ENCODE peak calls at places on chromosomes 12 and 14, in four cellular contexts. B is nucleus accumbens, V is endodermal cell, Y is lower leg skin. X is an unnamed sample.

GRCh38 chr14:22781606-22782000 is 15.1 kb downstream of the OXA1L start:
- DNase-seq in Y (no peak), B (no peak), V (no peak), X (no peak)

GRCh38 chr12:10847701-10848100 is 1.6 kb downstream of the PRR4 start:
- DNase-seq in V (no peak), B (no peak), Y (no peak), X (no peak)

GRCh38 chr12:58895053-58895452 is 25.3 kb downstream of the LRIG3 start:
- DNase-seq in V (no peak), Y (no peak), B (no peak), X (no peak)

GRCh38 chr12:76006028-76006916 is 25.3 kb downstream of the PHLDA1 start:
- DNase-seq in B (no peak), V (no peak), Y (no peak), X (no peak)

GRCh38 chr12:127145929-127146789 is 1120.8 kb upstream of the TMEM132C start:
- DNase-seq in V (no peak), B (peak), Y (no peak), X (peak)

GRCh38 chr12:45518516-45519235 is 210.8 kb upstream of the ARID2 start:
- DNase-seq in B (no peak), V (no peak), Y (no peak), X (no peak)

GRCh38 chr14:101758913-101759593 is 2.5 kb upstream of the PPP2R5C start:
- DNase-seq in V (no peak), Y (peak), B (no peak), X (no peak)

GRCh38 chr14:92698393-92698792 is 50.0 kb downstream of the LGMN start:
- DNase-seq in B (no peak), V (no peak), Y (no peak), X (no peak)

GRCh38 chr12:105226219-105226618 is 9.8 kb downstream of the APPL2 start:
- DNase-seq in V (no peak), B (peak), Y (peak), X (peak)

GRCh38 chr14:104422301-104423223 is 157.0 kb upstream of the C14orf180 start:
- DNase-seq in Y (no peak), V (no peak), B (no peak), X (no peak)

GRCh38 chr12:76586764-76587395 is 27.3 kb upstream of the OSBPL8 start:
- DNase-seq in Y (peak), V (no peak), B (no peak), X (peak)

GRCh38 chr14:75088566-75089373 is 19.3 kb downstream of the ZC2HC1C start:
- DNase-seq in V (peak), Y (peak), B (no peak), X (peak)

GRCh38 chr14:59296508-59296907 is 108.0 kb downstream of the DAAM1 start:
- DNase-seq in B (no peak), Y (no peak), V (no peak), X (no peak)

X was measured in GM23338.